ENCODE peak calls at places on chromosomes 16 and 17, in nine cellular contexts. M is AG10803; V is glutamatergic neuron; F is T-helper 1 cell; X is NCI-H69; J is hepatic stellate cell; N is OCI-LY7; T is activated CD8-positive, alpha-beta T cell treated with anti-CD3 and anti-CD28 coated beads, Interleukin-2, amount 10 ng/mL, durations not matched to agents 7 days and 5 days; S is Kasumi-1. I is an unnamed sample.

GRCh38 chr16:69179255-69180010 is 7.5 kb upstream of the SNTB2 start:
- DNase-seq in M (peak; percentile 95), V (no peak), F (no peak), X (peak; percentile 59), J (peak; percentile 37), N (no peak), T (no peak), S (peak; percentile 16), I (no peak)

GRCh38 chr17:8742828-8743227 is 1.8 kb downstream of the CCDC42 start:
- DNase-seq in M (no peak), V (no peak), F (no peak), X (no peak), J (no peak), N (no peak), T (no peak), S (no peak), I (no peak)

GRCh38 chr16:66662445-66663194 is 33.9 kb downstream of the CMTM4 start:
- DNase-seq in M (peak; percentile 43), V (no peak), F (no peak), X (peak; percentile 22), J (peak; percentile 41), N (peak; percentile 44), T (no peak), S (peak; percentile 40), I (no peak)

GRCh38 chr16:73196670-73197069 is 148.7 kb upstream of the ZFHX3 start:
- DNase-seq in M (peak; percentile 54), V (peak; percentile 53), F (no peak), X (peak; percentile 68), J (peak; percentile 57), N (peak; percentile 31), T (peak; percentile 56), S (peak; percentile 78), I (no peak)

GRCh38 chr17:74552037-74552436 is 6.1 kb upstream of the CD300C start:
- DNase-seq in M (peak; percentile 3), V (no peak), F (no peak), X (peak; percentile 11), J (no peak), N (no peak), T (no peak), S (no peak), I (no peak)

GRCh38 chr17:32156656-32157055 is 14.4 kb downstream of the RHOT1 start:
- DNase-seq in M (no peak), V (no peak), F (no peak), X (peak; percentile 18), J (no peak), N (no peak), T (no peak), S (no peak), I (no peak)

GRCh38 chr17:69344939-69345338 is 18.0 kb upstream of the ABCA5 start:
- DNase-seq in M (no peak), V (no peak), F (no peak), X (no peak), J (no peak), N (no peak), T (no peak), S (no peak), I (no peak)

GRCh38 chr16:29820730-29821662 is 734 bp downstream of the MVP start:
- DNase-seq in M (peak; percentile 32), V (no peak), F (peak; percentile 31), X (peak; percentile 54), J (no peak), N (no peak), T (peak; percentile 67), S (no peak), I (no peak)

GRCh38 chr17:82863941-82864720 is 24.3 kb upstream of the ZNF750 start:
- DNase-seq in M (peak; percentile 87), V (no peak), F (peak; percentile 83), X (peak; percentile 92), J (peak; percentile 51), N (peak; percentile 75), T (peak; percentile 96), S (peak; percentile 93), I (peak; percentile 89)

GRCh38 chr16:49093939-49094338 is 187.7 kb downstream of the CBLN1 start:
- DNase-seq in M (no peak), V (no peak), F (no peak), X (no peak), J (no peak), N (no peak), T (no peak), S (no peak), I (no peak)

GRCh38 chr16:354971-355441 is 2.5 kb upstream of the AXIN1 start:
- DNase-seq in M (no peak), V (no peak), F (peak; percentile 49), X (no peak), J (no peak), N (no peak), T (peak; percentile 74), S (no peak), I (no peak)

GRCh38 chr17:61594294-61594825 is 3.3 kb upstream of the NACA2 start:
- DNase-seq in M (no peak), V (no peak), F (no peak), X (peak; percentile 8), J (no peak), N (no peak), T (no peak), S (no peak), I (no peak)

I was measured in activated T-helper 2 cell treated with anti-CD3 and anti-CD28 coated beads, Interferon-gamma antibody, Interleukin-2, Interleukin-4, amounts not matched to agents 10 μg/mL and 5 μg/mL and 100 μg/mL, durations not matched to agents 14 hours and 24 hours and 36 hours.